ENCODE peak calls at places on chromosomes 5 and 9, in six cellular contexts. K, V, U, Z, P and G are unnamed samples.

GRCh38 chr5:131381011-131381410 is 117.2 kb downstream of the CDC42SE2 start:
- DNase-seq in U (no peak), K (no peak), P (no peak), Z (no peak), V (no peak), G (no peak)

GRCh38 chr9:98323051-98323830 is 67.8 kb upstream of the TBC1D2 start:
- DNase-seq in P (no peak), V (no peak), K (no peak), Z (no peak), U (no peak), G (no peak)

GRCh38 chr5:10130881-10131280 is 118.8 kb downstream of the ATPSCKMT start:
- DNase-seq in U (no peak), Z (no peak), V (no peak), P (no peak), K (no peak), G (no peak)

GRCh38 chr9:74496819-74497749 is at the start of gene RORB:
- DNase-seq in U (peak), Z (peak), P (peak), V (peak), K (peak), G (peak)

GRCh38 chr9:95268681-95269080 is 48.8 kb downstream of the FANCC start:
- DNase-seq in P (no peak), V (no peak), U (peak), K (no peak), Z (no peak), G (no peak)

GRCh38 chr9:4855861-4856260 is 63.1 kb downstream of the RCL1 start:
- DNase-seq in Z (no peak), U (no peak), V (no peak), P (no peak), K (peak), G (no peak)

GRCh38 chr9:68975644-68976043 is 38.3 kb downstream of the PRKACG start:
- DNase-seq in Z (no peak), P (no peak), U (no peak), K (no peak), V (no peak), G (no peak)

GRCh38 chr9:125700791-125701190 is 6.2 kb downstream of the MAPKAP1 start:
- DNase-seq in V (no peak), P (no peak), U (peak), K (no peak), Z (no peak), G (no peak)

GRCh38 chr9:99140685-99141314 is 35.9 kb downstream of the TGFBR1 start:
- DNase-seq in P (no peak), K (peak), U (peak), Z (no peak), V (peak), G (no peak)

GRCh38 chr5:137735531-137736284 is at the start of gene KLHL3:
- DNase-seq in K (no peak), U (peak), P (peak), Z (peak), V (peak), G (peak)

GRCh38 chr5:150485770-150486401 is 22.0 kb upstream of the NDST1 start:
- DNase-seq in V (no peak), Z (peak), P (peak), U (peak), K (peak), G (peak)

GRCh38 chr5:151219789-151220188 is 4.1 kb downstream of the CCDC69 start:
- DNase-seq in V (no peak), U (no peak), P (no peak), Z (no peak), K (no peak), G (no peak)

GRCh38 chr5:155883966-155884555 is 442.9 kb upstream of the SGCD start:
- DNase-seq in K (no peak), V (no peak), Z (no peak), U (no peak), P (no peak), G (no peak)

GRCh38 chr9:107336718-107337360 is 53.8 kb downstream of the RAD23B start:
- DNase-seq in P (no peak), U (no peak), K (no peak), V (no peak), Z (no peak), G (peak)

GRCh38 chr9:113633782-113634596 is 170.5 kb downstream of the RGS3 start:
- DNase-seq in Z (no peak), P (no peak), V (no peak), U (no peak), K (peak), G (no peak)

GRCh38 chr5:137619191-137619870 is 116.6 kb downstream of the KLHL3 start:
- DNase-seq in V (no peak), P (peak), U (no peak), K (peak), Z (peak), G (peak)

GRCh38 chr5:90131734-90132133 is 277.8 kb downstream of the CETN3 start:
- DNase-seq in Z (no peak), P (no peak), V (no peak), K (no peak), U (no peak), G (no peak)

GRCh38 chr9:13485068-13485596 is 205.6 kb upstream of the MPDZ start:
- DNase-seq in K (peak), U (no peak), P (no peak), Z (peak), V (no peak), G (no peak)

GRCh38 chr5:159181152-159181551 is 28.2 kb downstream of the RNF145 start:
- DNase-seq in U (no peak), K (no peak), Z (no peak), V (no peak), P (no peak), G (no peak)

DNA sequence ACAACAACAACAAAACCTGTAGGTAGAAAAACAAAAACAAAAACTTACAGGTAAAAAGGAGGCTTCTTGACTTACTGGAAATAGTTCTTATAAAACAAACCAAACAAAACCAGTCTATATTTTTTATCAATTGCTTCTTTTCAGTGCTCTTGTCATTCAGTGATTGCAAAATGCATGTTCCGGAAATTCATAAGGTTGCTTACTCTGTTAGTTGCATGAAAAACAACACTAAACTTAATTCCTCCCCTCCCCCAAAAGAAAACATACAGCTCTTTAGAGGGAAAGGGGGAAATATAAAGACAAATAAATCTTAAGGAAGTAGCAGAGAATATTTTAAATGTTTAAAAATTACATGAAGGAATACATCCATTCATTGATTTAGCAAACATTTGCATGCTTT is 19.1 kb downstream of the CPEB4 start:
- DNase-seq in V (no peak), U (no peak), Z (no peak), K (no peak), P (no peak), G (no peak)
- H3K27ac ChIP-seq in V (no peak), U (no peak), Z (peak), K (peak), P (no peak), G (peak)

GRCh38 chr9:127972316-127972871 is 8.4 kb downstream of the EEIG1 start:
- DNase-seq in P (no peak), U (peak), Z (peak), V (no peak), K (peak), G (peak)
- H3K27ac ChIP-seq in P (peak), U (no peak), Z (peak), V (peak), K (peak), G (no peak)

GRCh38 chr5:8839361-8840055 is 706.4 kb downstream of the SEMA5A start:
- DNase-seq in Z (no peak), P (no peak), V (no peak), K (no peak), U (no peak), G (peak)

GRCh38 chr5:8842906-8843590 is 702.8 kb downstream of the SEMA5A start:
- DNase-seq in P (no peak), U (no peak), Z (no peak), V (no peak), K (no peak), G (no peak)

GRCh38 chr5:8844206-8844605 is 701.7 kb downstream of the SEMA5A start:
- DNase-seq in K (no peak), V (no peak), Z (no peak), U (no peak), P (no peak), G (no peak)

GRCh38 chr5:8843766-8844165 is 702.1 kb downstream of the SEMA5A start:
- DNase-seq in P (no peak), V (no peak), U (no peak), K (no peak), Z (peak), G (no peak)

DNA sequence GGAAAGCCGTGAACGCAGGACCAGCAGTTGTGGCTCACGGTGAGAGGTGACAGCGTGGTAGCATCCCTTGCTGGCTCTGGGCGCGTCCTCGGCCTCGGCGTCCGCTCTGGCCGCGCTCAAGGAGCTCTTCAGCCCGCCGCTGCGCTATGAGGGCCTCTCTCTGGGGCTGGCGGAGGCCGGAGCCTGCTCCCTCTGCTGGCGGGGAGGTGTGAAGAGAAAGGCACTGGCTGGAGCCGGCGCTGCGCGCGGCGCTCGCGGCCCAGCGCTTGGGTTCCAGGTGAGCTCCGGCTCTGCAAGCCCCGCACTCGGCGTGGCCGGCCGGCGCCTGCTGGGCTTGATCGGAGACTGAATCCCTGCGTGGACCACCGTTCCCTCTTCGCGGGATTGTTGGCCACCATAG is 705.6 kb downstream of the SEMA5A start:
- DNase-seq in P (no peak), K (no peak), V (no peak), U (peak), Z (no peak), G (peak)
- H3K27ac ChIP-seq in P (no peak), K (no peak), V (no peak), U (no peak), Z (no peak), G (no peak)

GRCh38 chr5:96615223-96615622 is 47.0 kb upstream of the CAST start:
- DNase-seq in V (no peak), K (no peak), U (no peak), P (no peak), Z (no peak), G (no peak)
- H3K27ac ChIP-seq in V (no peak), K (no peak), U (no peak), P (no peak), Z (peak), G (no peak)

GRCh38 chr5:54390015-54390414 is 65.5 kb upstream of the HSPB3 start:
- DNase-seq in K (no peak), V (no peak), Z (no peak), P (no peak), U (no peak), G (no peak)

GRCh38 chr5:54387659-54388232 is 67.8 kb upstream of the HSPB3 start:
- DNase-seq in V (no peak), P (no peak), U (no peak), Z (no peak), K (no peak), G (no peak)

GRCh38 chr5:54387031-54387430 is 68.5 kb upstream of the HSPB3 start:
- DNase-seq in V (no peak), P (no peak), K (no peak), Z (no peak), U (no peak), G (no peak)

GRCh38 chr5:54388811-54389210 is 66.7 kb upstream of the HSPB3 start:
- DNase-seq in U (no peak), K (no peak), Z (no peak), P (no peak), V (no peak), G (no peak)

DNA sequence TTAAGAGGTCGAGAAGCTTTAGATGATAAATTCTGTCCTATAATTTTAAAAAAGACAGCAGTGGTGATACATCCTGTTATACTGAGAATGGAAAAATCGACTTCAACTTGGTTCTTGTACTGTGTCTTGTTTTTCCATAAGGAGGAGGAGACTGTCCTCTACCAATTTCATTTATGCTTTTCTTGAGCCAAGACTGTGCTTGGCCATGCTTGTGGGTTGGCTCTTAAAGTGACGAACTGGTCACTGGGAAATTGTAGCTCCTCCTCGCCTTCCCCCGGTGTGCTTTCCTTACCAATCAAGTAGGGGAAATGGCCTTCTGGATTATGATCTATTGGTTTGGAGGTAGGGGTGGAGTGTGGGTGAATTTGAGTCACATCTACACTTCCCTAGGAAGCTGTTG is 67.1 kb upstream of the HSPB3 start:
- DNase-seq in K (peak), V (no peak), P (no peak), Z (no peak), U (no peak), G (no peak)
- H3K27ac ChIP-seq in K (no peak), V (no peak), P (no peak), Z (peak), U (no peak), G (no peak)

GRCh38 chr9:129501771-129502324 is 119.1 kb downstream of the C9orf50 start:
- DNase-seq in P (peak), U (no peak), V (no peak), Z (no peak), K (peak), G (no peak)
- H3K27ac ChIP-seq in P (peak), U (no peak), V (no peak), Z (no peak), K (peak), G (peak)

GRCh38 chr9:35755071-35755470 is 995 bp upstream of the MSMP start:
- DNase-seq in U (no peak), V (no peak), K (no peak), Z (no peak), P (no peak), G (no peak)

GRCh38 chr9:35754264-35754663 is at the start of gene MSMP:
- DNase-seq in Z (no peak), V (no peak), P (no peak), K (no peak), U (no peak), G (no peak)

GRCh38 chr9:35756743-35757526 is 2.9 kb upstream of the MSMP start:
- DNase-seq in P (peak), V (peak), U (peak), Z (peak), K (peak), G (peak)

GRCh38 chr9:35757527-35758275 is 3.6 kb upstream of the MSMP start:
- DNase-seq in V (no peak), P (peak), U (no peak), K (no peak), Z (no peak), G (no peak)

DNA sequence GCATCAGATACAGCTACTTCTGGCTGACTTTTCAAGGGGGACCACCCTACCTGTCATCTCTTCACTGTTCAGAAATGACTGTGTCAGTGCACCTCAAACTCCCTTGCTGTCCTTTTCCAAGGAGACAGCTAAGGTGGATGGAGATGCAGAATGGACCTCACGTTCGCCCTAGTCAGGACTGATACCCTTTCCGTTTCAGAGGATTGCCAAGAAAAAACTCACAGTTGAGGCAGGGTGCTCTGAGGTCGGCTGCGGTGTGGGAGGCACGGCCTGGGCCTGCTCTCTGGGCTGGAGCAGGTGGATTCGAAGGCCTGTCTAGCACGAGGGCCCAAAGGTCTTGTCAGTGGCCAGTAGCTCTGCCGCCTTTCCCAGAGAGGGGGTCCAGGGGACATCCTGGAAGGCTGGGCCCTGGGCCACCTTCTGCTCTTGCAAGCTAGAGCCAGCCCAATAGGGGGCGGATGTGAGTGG is 2.2 kb upstream of the MSMP start:
- DNase-seq in U (no peak), Z (peak), P (peak), K (peak), V (no peak), G (peak)
- H3K27ac ChIP-seq in U (no peak), Z (peak), P (peak), K (peak), V (peak), G (peak)

DNA sequence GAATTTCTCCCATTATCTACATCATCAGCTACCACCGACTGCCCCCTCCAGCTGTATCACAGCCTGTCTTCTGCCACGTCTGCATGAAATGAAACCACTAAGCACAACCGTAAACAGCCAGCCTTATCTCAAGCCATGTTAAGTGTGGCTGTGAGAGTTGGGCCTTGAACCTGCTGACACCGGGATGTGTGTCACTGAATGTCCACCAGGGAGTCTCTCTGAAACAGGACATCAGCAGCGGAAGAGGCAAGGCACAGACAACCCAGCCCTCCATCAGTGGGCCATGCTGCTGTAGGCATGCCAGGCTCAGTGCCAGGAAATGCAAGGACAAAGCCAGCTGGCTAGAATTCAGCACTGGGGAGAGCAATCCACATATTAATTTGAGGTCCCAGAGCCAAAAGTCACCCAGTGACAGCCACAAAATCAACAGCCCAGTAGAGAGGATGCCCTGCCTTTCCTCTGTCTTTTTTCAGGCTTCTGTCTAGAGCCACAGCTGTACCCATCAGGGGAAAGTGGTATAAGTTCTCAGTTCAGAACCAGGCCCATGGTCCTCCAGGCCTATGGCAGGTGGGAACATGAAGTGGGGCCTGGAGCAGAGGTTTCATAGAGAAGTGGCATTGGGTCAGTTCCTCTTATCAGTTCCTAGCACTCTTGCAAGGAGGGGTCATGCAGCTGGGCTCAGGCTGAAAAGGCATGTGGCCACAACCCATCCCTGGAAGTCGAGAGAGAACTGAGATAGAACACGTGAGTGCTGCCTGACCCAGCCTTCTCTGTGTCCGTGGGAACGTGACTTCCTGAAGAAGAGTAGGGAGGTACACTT is 199.5 kb downstream of the ESM1 start:
- DNase-seq in Z (peak), U (no peak), P (peak), V (peak), K (peak), G (no peak)
- H3K27ac ChIP-seq in Z (peak), U (no peak), P (no peak), V (no peak), K (no peak), G (no peak)

GRCh38 chr5:119275873-119276214 is 80.0 kb upstream of the TNFAIP8 start:
- DNase-seq in V (no peak), P (no peak), U (no peak), Z (no peak), K (no peak), G (no peak)
- H3K27ac ChIP-seq in V (no peak), P (peak), U (no peak), Z (no peak), K (no peak), G (no peak)

DNA sequence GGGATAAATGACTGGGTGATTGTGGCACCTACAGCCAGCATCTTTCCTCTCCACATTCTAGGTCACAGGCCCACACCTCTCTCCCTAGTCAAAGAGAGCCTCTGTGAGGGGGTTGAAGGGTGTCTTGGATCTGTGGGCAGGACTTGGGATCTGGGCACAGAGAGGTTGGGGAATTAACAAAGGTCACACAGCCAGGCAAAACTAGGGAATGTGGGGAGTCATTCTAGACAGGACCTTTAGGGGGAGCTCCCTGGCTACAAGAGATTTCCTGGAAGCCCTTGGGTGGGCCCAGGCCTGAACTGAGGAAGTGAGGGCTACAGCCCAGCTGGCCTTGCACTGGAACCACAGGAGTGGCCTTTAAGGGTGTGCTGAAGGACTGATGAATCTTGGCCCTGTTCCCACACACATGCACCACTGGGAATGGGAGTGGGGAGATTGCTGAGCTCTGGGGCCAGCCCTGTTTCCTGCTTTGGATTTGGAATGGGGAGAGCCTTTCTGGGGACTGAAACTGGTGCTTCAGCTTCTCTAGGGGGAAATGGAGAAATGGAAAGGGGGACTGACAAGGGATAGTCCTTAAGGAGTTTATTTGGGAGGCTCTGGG is 12.4 kb upstream of the CXXC5 start:
- DNase-seq in Z (peak), P (peak), K (peak), U (no peak), V (peak), G (no peak)
- H3K27ac ChIP-seq in Z (peak), P (peak), K (peak), U (no peak), V (peak), G (peak)